ENCODE peak calls at places on chromosome 20, in four cellular contexts. V is GM12864; J is cardiac fibroblast; N is CD8-positive, alpha-beta T cell. U is an unnamed sample.

GRCh38 chr20:20002101-20002998 is 14.8 kb upstream of the NAA20 start:
- DNase-seq in N (no peak), J (peak), V (no peak), U (no peak)

GRCh38 chr20:46715292-46715756 is 5.9 kb downstream of the SLC2A10 start:
- DNase-seq in N (no peak), J (peak), V (no peak), U (no peak)

GRCh38 chr20:52379723-52380336 is 188.3 kb upstream of the ZFP64 start:
- DNase-seq in J (peak), N (no peak), V (no peak), U (peak)

GRCh38 chr20:32571566-32571965 is 13.6 kb downstream of the NOL4L start:
- DNase-seq in V (no peak), J (no peak), N (no peak), U (no peak)

GRCh38 chr20:57022306-57022705 is 244.1 kb downstream of the BMP7 start:
- DNase-seq in N (no peak), J (no peak), V (no peak), U (no peak)

GRCh38 chr20:7596541-7596940 is 343.7 kb downstream of the HAO1 start:
- DNase-seq in V (no peak), N (no peak), J (no peak), U (no peak)

GRCh38 chr20:1822564-1823420 is 72.4 kb upstream of the SIRPA start:
- DNase-seq in J (peak), N (no peak), V (no peak), U (no peak)

GRCh38 chr20:4151991-4152695 is 136.8 kb upstream of the RNF24 start:
- DNase-seq in N (no peak), V (no peak), J (no peak), U (no peak)

GRCh38 chr20:17066955-17067354 is 159.9 kb upstream of the PCSK2 start:
- DNase-seq in V (no peak), N (no peak), J (no peak), U (no peak)

GRCh38 chr20:57199656-57200405 is 66.6 kb downstream of the BMP7 start:
- DNase-seq in N (no peak), J (no peak), V (no peak), U (no peak)

GRCh38 chr20:5910192-5910591 is 40.1 kb downstream of the TRMT6 start:
- DNase-seq in J (no peak), V (no peak), N (no peak), U (no peak)

GRCh38 chr20:843908-844307 is 10.4 kb downstream of the FAM110A start:
- DNase-seq in J (no peak), V (no peak), N (no peak), U (no peak)

GRCh38 chr20:57708694-57709673 is 831 bp downstream of the PMEPA1 start:
- DNase-seq in V (no peak), J (peak), N (peak), U (no peak)

GRCh38 chr20:32510120-32510600 is 75.0 kb downstream of the NOL4L start:
- DNase-seq in J (no peak), N (peak), V (no peak), U (no peak)

GRCh38 chr20:10505320-10506226 is 70.5 kb downstream of the SLX4IP start:
- DNase-seq in V (no peak), N (no peak), J (peak), U (no peak)

GRCh38 chr20:53827996-53828672 is 234.5 kb upstream of the ZNF217 start:
- DNase-seq in J (peak), V (no peak), N (no peak), U (no peak)

GRCh38 chr20:4787069-4787468 is 65.4 kb downstream of the PRND start:
- DNase-seq in J (peak), N (no peak), V (no peak), U (no peak)

GRCh38 chr20:46093531-46093930 is 3.8 kb upstream of the NCOA5 start:
- DNase-seq in J (no peak), V (no peak), N (no peak), U (no peak)

GRCh38 chr20:14622796-14623195 is 285.4 kb upstream of the FLRT3 start:
- DNase-seq in V (no peak), J (peak), N (no peak), U (no peak)

GRCh38 chr20:18174906-18175683 is 37.4 kb downstream of the KAT14 start:
- DNase-seq in J (no peak), N (no peak), V (no peak), U (no peak)

GRCh38 chr20:59667981-59668515 is 63.7 kb downstream of the PHACTR3 start:
- DNase-seq in J (no peak), N (no peak), V (no peak), U (no peak)

GRCh38 chr20:5150226-5151076 is 23.6 kb downstream of the CDS2 start:
- DNase-seq in J (peak), N (no peak), V (no peak), U (no peak)

GRCh38 chr20:610130-611046 is at the start of gene TCF15:
- DNase-seq in N (no peak), V (no peak), J (no peak), U (peak)

GRCh38 chr20:37789408-37789807 is 95.6 kb downstream of the CTNNBL1 start:
- DNase-seq in J (no peak), V (no peak), N (no peak), U (no peak)

GRCh38 chr20:43914697-43915208 is at the start of gene TOX2:
- DNase-seq in V (no peak), N (peak), J (peak), U (peak)

GRCh38 chr20:4573564-4574355 is 147.9 kb upstream of the PRND start:
- DNase-seq in V (no peak), J (peak), N (no peak), U (no peak)

GRCh38 chr20:21229163-21229562 is 74.0 kb upstream of the XRN2 start:
- DNase-seq in V (no peak), N (no peak), J (no peak), U (no peak)

GRCh38 chr20:16124911-16125776 is 448.1 kb downstream of the KIF16B start:
- DNase-seq in V (no peak), J (no peak), N (no peak), U (no peak)

GRCh38 chr20:59163641-59164530 is at the start of gene ZNF831:
- DNase-seq in N (no peak), J (no peak), V (peak), U (no peak)

GRCh38 chr20:18006684-18007083 is 37.9 kb downstream of the MGME1 start:
- DNase-seq in V (no peak), J (no peak), N (no peak), U (no peak)

GRCh38 chr20:3727333-3728035 is 5.0 kb upstream of the HSPA12B start:
- DNase-seq in N (no peak), V (no peak), J (peak), U (no peak)

GRCh38 chr20:37243937-37244571 is 17.6 kb downstream of the GHRH start:
- DNase-seq in V (no peak), N (no peak), J (peak), U (no peak)

GRCh38 chr20:11178946-11179654 is 505.3 kb upstream of the JAG1 start:
- DNase-seq in V (no peak), J (peak), N (no peak), U (no peak)

GRCh38 chr20:62427172-62428007 is at the start of gene RBBP8NL:
- DNase-seq in V (no peak), N (no peak), J (no peak), U (no peak)
- TF ChIP-seq CTCF in V (no peak), N (no peak), J (no peak), U (no peak)

DNA sequence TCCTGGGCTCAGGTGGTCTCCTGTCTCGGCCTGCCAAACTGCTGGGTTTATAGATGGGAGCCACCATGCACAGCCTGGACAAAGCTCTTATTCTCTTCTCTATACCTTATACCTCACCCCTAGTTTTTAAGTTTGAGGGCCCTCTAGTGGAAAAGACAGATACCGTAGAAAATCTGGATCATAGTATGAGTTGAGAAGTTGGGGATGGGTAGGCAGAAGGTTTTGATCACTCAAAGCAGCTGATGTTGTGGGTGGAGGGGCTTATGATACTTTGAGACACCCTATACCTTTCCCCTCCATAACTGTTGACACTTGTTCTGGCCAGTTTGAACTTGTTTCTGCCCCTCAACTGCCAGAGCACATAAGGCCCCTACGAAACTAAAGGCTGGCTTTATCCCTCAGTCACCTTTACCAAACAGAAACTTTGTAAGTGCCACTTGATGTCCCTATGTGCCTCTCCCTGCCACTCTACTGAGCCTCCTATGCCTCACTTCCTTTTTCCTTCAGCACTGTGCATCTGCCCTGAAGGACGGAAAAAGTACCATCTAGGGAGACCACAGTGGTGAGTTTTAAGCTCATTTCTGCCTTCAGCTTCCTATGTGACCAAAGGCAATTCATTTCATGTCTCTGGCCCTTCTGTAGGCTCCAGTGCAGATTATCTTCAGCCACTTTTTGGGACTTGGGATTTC is 28.6 kb downstream of the RALY start:
- DNase-seq in V (peak), N (no peak), J (peak), U (peak)
- TF ChIP-seq CTCF in V (peak), N (peak), J (peak), U (peak)

GRCh38 chr20:62133864-62134263 is 9.3 kb downstream of the PSMA7 start:
- DNase-seq in V (no peak), N (no peak), J (no peak), U (no peak)
- TF ChIP-seq CTCF in V (peak), N (no peak), J (peak), U (no peak)

GRCh38 chr20:35954907-35955251 is 577 bp upstream of the SCAND1 start:
- DNase-seq in V (no peak), J (peak), N (peak), U (no peak)
- TF ChIP-seq CTCF in V (no peak), J (no peak), N (no peak), U (no peak)

DNA sequence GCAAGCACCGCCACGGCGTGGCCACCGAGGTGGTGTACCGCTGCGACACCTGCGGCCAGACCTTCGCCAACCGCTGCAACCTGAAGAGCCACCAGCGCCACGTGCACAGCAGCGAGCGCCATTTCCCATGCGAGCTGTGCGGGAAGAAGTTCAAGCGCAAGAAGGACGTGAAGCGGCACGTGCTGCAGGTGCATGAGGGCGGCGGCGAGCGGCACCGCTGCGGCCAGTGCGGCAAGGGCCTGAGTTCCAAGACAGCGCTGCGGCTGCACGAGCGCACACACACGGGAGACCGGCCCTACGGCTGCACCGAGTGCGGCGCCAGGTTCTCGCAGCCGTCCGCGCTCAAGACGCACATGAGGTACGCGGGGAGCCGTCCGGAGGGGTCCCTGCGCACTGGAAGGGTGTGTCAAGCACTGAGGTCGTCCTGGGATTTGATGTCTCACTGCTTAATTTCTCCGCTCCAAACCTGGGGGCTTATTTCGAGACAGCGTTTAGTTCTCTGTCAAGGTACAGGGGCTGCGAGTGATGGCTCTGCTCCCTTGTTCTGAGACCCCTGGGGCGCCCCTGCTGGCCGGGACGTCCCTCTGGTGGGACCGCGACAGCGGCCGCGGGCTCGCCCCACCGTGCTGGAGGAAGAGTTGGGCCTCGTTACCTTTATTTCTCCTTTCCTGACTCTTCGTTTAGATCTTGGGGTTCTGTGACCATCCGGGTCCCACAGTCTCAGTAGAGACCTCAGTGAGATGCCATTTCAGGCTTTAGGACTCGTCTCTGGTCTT is 3.6 kb downstream of the GZF1 start:
- DNase-seq in J (no peak), V (no peak), N (no peak), U (no peak)
- TF ChIP-seq CTCF in J (no peak), V (no peak), N (no peak), U (no peak)

DNA sequence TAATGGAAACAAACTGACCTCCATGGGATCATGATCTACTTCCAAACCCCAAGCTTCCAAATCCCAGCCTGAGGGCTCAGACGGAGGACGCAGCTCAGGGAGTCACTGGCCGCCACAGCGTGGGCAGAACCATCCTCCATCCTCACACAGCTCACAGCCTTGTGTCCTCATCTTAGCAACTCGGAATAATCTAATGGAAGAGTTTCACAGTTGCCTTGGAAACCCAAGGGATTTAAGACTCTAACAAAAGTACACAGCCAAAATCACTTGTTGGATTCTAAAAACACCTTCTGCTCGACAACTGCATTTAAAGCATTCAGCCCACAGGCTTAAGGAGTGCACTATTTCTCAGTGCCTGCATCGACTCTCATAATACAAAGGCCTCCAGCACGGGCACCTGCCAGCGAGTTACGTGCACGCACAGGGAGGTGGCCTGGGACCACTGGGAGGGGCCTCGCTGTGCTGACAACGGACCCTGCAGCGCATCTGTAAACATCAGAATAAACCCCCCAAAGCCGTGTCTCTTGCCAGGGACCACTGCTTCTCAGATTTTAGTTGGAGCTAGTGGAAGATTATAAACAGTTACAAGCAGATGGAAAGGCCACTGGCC is 45.3 kb downstream of the ZBTB46 start:
- DNase-seq in V (no peak), N (no peak), J (no peak), U (no peak)
- TF ChIP-seq CTCF in V (no peak), N (no peak), J (no peak), U (no peak)

DNA sequence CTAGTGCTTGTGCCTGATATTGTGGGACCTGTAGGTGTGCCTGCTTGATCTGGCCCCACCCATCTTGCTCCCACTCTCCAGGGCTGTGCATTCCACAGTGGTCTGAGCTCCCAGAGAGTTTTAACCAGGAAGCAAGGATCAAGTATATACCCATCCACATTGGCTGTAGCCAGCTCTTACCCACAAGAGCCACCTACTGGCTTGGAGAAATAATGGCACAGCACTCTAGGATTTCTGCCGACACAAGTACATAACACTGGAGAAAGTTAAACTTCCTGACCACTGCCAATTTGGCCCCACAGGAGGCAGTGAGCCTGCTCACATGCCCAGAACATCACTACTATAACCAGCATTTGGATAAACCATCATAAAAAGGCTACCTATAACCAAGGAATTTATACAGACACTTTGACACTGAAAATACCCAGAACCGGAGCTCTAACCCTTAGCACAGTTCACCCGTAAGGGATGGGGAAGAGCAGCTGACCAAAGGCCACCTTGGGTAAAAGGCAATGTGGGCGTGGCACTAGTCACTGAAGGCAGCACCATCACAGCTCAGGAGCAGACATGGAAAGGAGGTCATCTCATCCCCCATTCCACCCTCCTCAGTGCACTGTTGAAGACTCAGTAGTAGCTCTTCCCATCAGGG is 440.4 kb downstream of the BTBD3 start:
- DNase-seq in V (no peak), N (no peak), J (peak), U (no peak)
- TF ChIP-seq CTCF in V (no peak), N (no peak), J (peak), U (no peak)

GRCh38 chr20:49482621-49483017 is at the start of gene KCNB1:
- DNase-seq in V (no peak), J (peak), N (peak), U (peak)
- TF ChIP-seq CTCF in V (no peak), J (no peak), N (no peak), U (no peak)